ENCODE peak calls at places on chromosomes 11 and 22, in four cellular contexts. L, B, M and I are unnamed samples.

GRCh38 chr11:7787239-7787638 is 9.5 kb downstream of the OR5P2 start:
- DNase-seq in L (no peak), B (no peak), M (no peak), I (peak; percentile 10)

GRCh38 chr11:105244157-105244820 is 104.7 kb upstream of the CARD18 start:
- DNase-seq in M (no peak), L (no peak), B (peak; percentile 15), I (peak; percentile 95)

GRCh38 chr11:35747638-35748037 is 85.1 kb downstream of the TRIM44 start:
- DNase-seq in M (no peak), L (no peak), B (peak; percentile 65), I (no peak)

GRCh38 chr22:17164392-17165024 is 5.4 kb upstream of the HDHD5 start:
- DNase-seq in B (no peak), L (no peak), M (no peak), I (no peak)

GRCh38 chr11:126547161-126547560 is 191.7 kb downstream of the ST3GAL4 start:
- DNase-seq in L (no peak), M (no peak), B (no peak), I (peak; percentile 98)

GRCh38 chr11:118353084-118353710 is 6.2 kb upstream of the UBE4A start:
- DNase-seq in B (peak; percentile 50), M (no peak), L (no peak), I (peak; percentile 34)

GRCh38 chr22:17706451-17706900 is 67.8 kb downstream of the BID start:
- DNase-seq in B (peak; percentile 94), L (no peak), M (no peak), I (peak; percentile 95)

GRCh38 chr22:37162221-37163095 is 12.7 kb upstream of the IL2RB start:
- DNase-seq in L (peak; percentile 85), B (no peak), M (no peak), I (no peak)

GRCh38 chr11:119181677-119182412 is 3.4 kb upstream of the NHERF4 start:
- DNase-seq in M (no peak), B (no peak), L (no peak), I (no peak)

GRCh38 chr22:19978748-19979147 is 37.1 kb upstream of the TXNRD2 start:
- DNase-seq in L (no peak), B (no peak), M (no peak), I (no peak)

GRCh38 chr11:15616130-15617105 is 501.7 kb downstream of the INSC start:
- DNase-seq in B (no peak), M (no peak), L (no peak), I (no peak)

GRCh38 chr22:31818481-31819392 is 64.9 kb downstream of the DEPDC5 start:
- DNase-seq in B (no peak), L (no peak), M (no peak), I (peak; percentile 87)

GRCh38 chr11:128492461-128492860 is 94.9 kb downstream of the ETS1 start:
- DNase-seq in L (no peak), B (no peak), M (no peak), I (peak; percentile 71)

GRCh38 chr11:69274531-69275016 is 19.4 kb upstream of the MYEOV start:
- DNase-seq in M (no peak), B (no peak), L (no peak), I (no peak)

GRCh38 chr11:120013325-120014250 is 124.3 kb downstream of the TRIM29 start:
- DNase-seq in L (no peak), B (peak; percentile 79), M (peak; percentile 39), I (peak; percentile 14)

GRCh38 chr11:64225608-64226506 is at the start of the genes NUDT22 and TRPT1:
- DNase-seq in M (peak; percentile 92), B (peak; percentile 74), L (peak; percentile 93), I (peak; percentile 80)

GRCh38 chr11:13269775-13270174 is 7.8 kb upstream of the BMAL1 start:
- DNase-seq in L (no peak), M (no peak), B (no peak), I (peak; percentile 65)

GRCh38 chr11:74384641-74385040 is 13.6 kb downstream of the PGM2L1 start:
- DNase-seq in L (no peak), M (no peak), B (no peak), I (no peak)

GRCh38 chr22:40397436-40397835 is 27.0 kb downstream of the SGSM3 start:
- DNase-seq in L (no peak), M (no peak), B (no peak), I (no peak)

GRCh38 chr11:126163074-126163700 is 48.3 kb downstream of the RPUSD4 start:
- DNase-seq in L (no peak), B (no peak), M (no peak), I (peak; percentile 95)

GRCh38 chr11:61480936-61481335 is 27.6 kb upstream of the LRRC10B start:
- DNase-seq in B (no peak), L (no peak), M (no peak), I (peak; percentile 56)

GRCh38 chr22:30637701-30638114 is 2.1 kb downstream of the SLC35E4 start:
- DNase-seq in M (no peak), L (no peak), B (no peak), I (peak; percentile 22)

GRCh38 chr11:113681711-113682410 is 24.2 kb downstream of the TMPRSS5 start:
- DNase-seq in M (no peak), L (no peak), B (no peak), I (peak; percentile 84)

GRCh38 chr11:128727320-128727719 is 33.4 kb downstream of the FLI1 start:
- DNase-seq in L (no peak), M (no peak), B (no peak), I (no peak)

GRCh38 chr11:116913000-116913399 is 75.6 kb upstream of the APOA1 start:
- DNase-seq in M (no peak), B (no peak), L (no peak), I (peak; percentile 24)

GRCh38 chr22:29014773-29015172 is 46.9 kb downstream of the C22orf31 start:
- DNase-seq in B (no peak), L (no peak), M (no peak), I (no peak)

GRCh38 chr22:28978863-28979799 is 82.5 kb downstream of the C22orf31 start:
- DNase-seq in L (no peak), B (no peak), M (no peak), I (peak; percentile 47)

GRCh38 chr22:38629108-38629507 is 27.1 kb downstream of the FAM227A start:
- DNase-seq in L (no peak), B (no peak), M (no peak), I (no peak)

GRCh38 chr22:26362471-26362870 is 66.6 kb upstream of the ASPHD2 start:
- DNase-seq in M (no peak), L (no peak), B (no peak), I (peak; percentile 63)

GRCh38 chr22:39382410-39382809 is 17.2 kb upstream of the TAB1 start:
- DNase-seq in M (no peak), L (no peak), B (no peak), I (no peak)

GRCh38 chr11:284081-285020 is 4.6 kb upstream of the PGGHG start:
- DNase-seq in B (no peak), L (no peak), M (no peak), I (no peak)